ENCODE peak calls at places on chromosomes 11 and 22, in four cellular contexts. Z, P, I and D are unnamed samples.

GRCh38 chr22:44413211-44413610 is 84.8 kb downstream of the RTL6 start:
- DNase-seq in Z (no peak), P (no peak), I (peak; percentile 28), D (no peak)

GRCh38 chr11:26741036-26741435 is 19.2 kb upstream of the SLC5A12 start:
- DNase-seq in Z (no peak), P (no peak), I (no peak), D (no peak)

GRCh38 chr22:44604455-44604854 is 97.5 kb upstream of the PRR5 start:
- DNase-seq in Z (no peak), P (no peak), I (no peak), D (no peak)

GRCh38 chr11:68212421-68213134 is 518 bp downstream of the KMT5B start:
- DNase-seq in Z (peak; percentile 80), P (no peak), I (peak; percentile 91), D (no peak)

GRCh38 chr22:43154887-43155536 is 3.7 kb downstream of the TSPO start:
- DNase-seq in Z (no peak), P (no peak), I (no peak), D (no peak)

GRCh38 chr11:75867778-75868374 is 52.9 kb downstream of the UVRAG start:
- DNase-seq in Z (no peak), P (peak; percentile 39), I (no peak), D (no peak)

GRCh38 chr11:66902486-66903177 is 45.8 kb downstream of the LRFN4 start:
- DNase-seq in Z (no peak), P (no peak), I (no peak), D (no peak)

GRCh38 chr11:116427903-116428637 is 344.7 kb downstream of the BUD13 start:
- DNase-seq in Z (no peak), P (no peak), I (no peak), D (no peak)

GRCh38 chr22:19707347-19708322 is 6.7 kb upstream of the SEPTIN5 start:
- DNase-seq in Z (no peak), P (no peak), I (peak; percentile 62), D (no peak)

GRCh38 chr22:47736166-47737034 is 974.0 kb downstream of the TBC1D22A start:
- DNase-seq in Z (no peak), P (no peak), I (no peak), D (no peak)

GRCh38 chr22:24588370-24588755 is 4.5 kb downstream of the LRRC75B start:
- DNase-seq in Z (no peak), P (no peak), I (peak; percentile 80), D (no peak)

GRCh38 chr22:47665151-47665550 is 902.7 kb downstream of the TBC1D22A start:
- DNase-seq in Z (no peak), P (no peak), I (no peak), D (no peak)

GRCh38 chr22:34702279-34702678 is 363.7 kb upstream of the ISX start:
- DNase-seq in Z (no peak), P (no peak), I (no peak), D (no peak)

GRCh38 chr11:74449369-74449931 is 17.9 kb downstream of the KCNE3 start:
- DNase-seq in Z (no peak), P (peak; percentile 28), I (peak; percentile 68), D (no peak)

GRCh38 chr11:44858796-44859527 is 91.7 kb downstream of the TP53I11 start:
- DNase-seq in Z (no peak), P (no peak), I (peak; percentile 41), D (no peak)

GRCh38 chr11:83284501-83285051 is 1.6 kb downstream of the CCDC90B start:
- DNase-seq in Z (no peak), P (no peak), I (no peak), D (no peak)

GRCh38 chr11:119365071-119365591 is 16.4 kb downstream of the USP2 start:
- DNase-seq in Z (no peak), P (no peak), I (no peak), D (no peak)

GRCh38 chr11:6635082-6635932 is 16.1 kb upstream of the TPP1 start:
- DNase-seq in Z (peak; percentile 80), P (no peak), I (peak; percentile 80), D (no peak)

GRCh38 chr11:27423125-27423524 is 49.5 kb downstream of the LGR4 start:
- DNase-seq in Z (peak; percentile 75), P (no peak), I (peak; percentile 75), D (no peak)

GRCh38 chr11:110168404-110168803 is 75.2 kb downstream of the ZC3H12C start:
- DNase-seq in Z (no peak), P (no peak), I (no peak), D (no peak)

GRCh38 chr11:69157156-69157821 is 1.6 kb downstream of the SMIM38 start:
- DNase-seq in Z (peak; percentile 82), P (no peak), I (peak; percentile 76), D (no peak)

GRCh38 chr11:19938051-19938856 is 222.0 kb downstream of the DBX1 start:
- DNase-seq in Z (peak; percentile 52), P (no peak), I (no peak), D (peak; percentile 39)